ENCODE peak calls at places on chromosomes 12 and 14, in nine cellular contexts. U is A549, P is vagina, X is IMR-90, E is stomach, B is heart left ventricle, S is ovary, I is transverse colon, A is HCT116. G is an unnamed sample.

GRCh38 chr12:66803972-66804371 is 125.1 kb upstream of the GRIP1 start:
- DNase-seq in I (no peak), S (no peak), X (no peak), U (no peak), P (no peak), E (no peak), A (no peak), B (no peak), G (no peak)

GRCh38 chr12:92624236-92624635 is 78.6 kb upstream of the PLEKHG7 start:
- DNase-seq in U (peak), P (no peak), S (no peak), E (no peak), I (no peak), B (no peak), X (peak), A (no peak), G (no peak)

GRCh38 chr14:90642239-90642717 is 174.0 kb downstream of the TTC7B start:
- DNase-seq in S (no peak), I (no peak), E (no peak), B (no peak), X (peak), A (no peak), U (no peak), P (no peak), G (no peak)

GRCh38 chr12:31634620-31635019 is 24.9 kb upstream of the ETFBKMT start:
- DNase-seq in E (no peak), X (no peak), I (no peak), P (no peak), U (no peak), A (no peak), B (no peak), S (no peak), G (no peak)

GRCh38 chr12:92911339-92911738 is 17.8 kb downstream of the EEA1 start:
- DNase-seq in E (no peak), B (no peak), S (no peak), P (no peak), A (no peak), U (no peak), X (no peak), I (no peak), G (no peak)

GRCh38 chr14:57418999-57419398 is 28.6 kb downstream of the NAA30 start:
- DNase-seq in P (no peak), X (no peak), A (no peak), U (no peak), B (no peak), S (no peak), E (no peak), I (no peak), G (no peak)

GRCh38 chr14:104528496-104528895 is 51.1 kb upstream of the C14orf180 start:
- DNase-seq in S (no peak), B (peak), P (no peak), A (no peak), I (no peak), E (no peak), X (no peak), U (no peak), G (no peak)

GRCh38 chr14:34750670-34751069 is 36.3 kb upstream of the CFL2 start:
- DNase-seq in P (no peak), X (peak), E (no peak), A (no peak), I (no peak), S (no peak), U (no peak), B (no peak), G (no peak)

GRCh38 chr14:28571636-28572035 is 195.0 kb upstream of the FOXG1 start:
- DNase-seq in X (no peak), A (no peak), U (no peak), P (no peak), I (no peak), E (no peak), S (no peak), B (no peak), G (no peak)

GRCh38 chr12:51884676-51885229 is 3.1 kb upstream of the ANKRD33 start:
- DNase-seq in U (peak), P (no peak), S (no peak), B (no peak), I (no peak), X (peak), A (peak), E (no peak), G (peak)

GRCh38 chr12:104172564-104172935 is 34.5 kb upstream of the NFYB start:
- DNase-seq in U (no peak), A (no peak), P (no peak), S (no peak), B (no peak), X (no peak), E (no peak), I (no peak), G (no peak)

GRCh38 chr12:6942331-6942665 is 1.3 kb upstream of the RNU7-1 start:
- DNase-seq in B (no peak), P (no peak), U (no peak), I (no peak), X (no peak), A (no peak), S (peak), E (no peak), G (no peak)

GRCh38 chr12:6943719-6944380 is at the start of the genes C12orf57 and RNU7-1:
- DNase-seq in A (peak), P (no peak), U (peak), S (peak), E (peak), X (peak), B (peak), I (peak), G (peak)

GRCh38 chr12:6943387-6943718 is 263 bp upstream of the RNU7-1 start:
- DNase-seq in E (peak), U (peak), B (peak), S (peak), A (peak), I (peak), X (peak), P (no peak), G (no peak)

GRCh38 chr12:6941267-6941666 is 2.3 kb upstream of the RNU7-1 start:
- DNase-seq in S (peak), A (no peak), B (no peak), X (no peak), E (no peak), P (no peak), I (no peak), U (no peak), G (peak)

GRCh38 chr12:6941786-6942185 is 1.8 kb upstream of the RNU7-1 start:
- DNase-seq in X (no peak), E (no peak), B (no peak), P (no peak), I (no peak), U (no peak), S (peak), A (no peak), G (no peak)
- TF ChIP-seq POLR2A in X (no peak), E (no peak), B (no peak), P (no peak), I (no peak), U (no peak), S (no peak), A (no peak), G (no peak)

GRCh38 chr12:55937956-55938355 is 7.0 kb downstream of the DGKA start:
- DNase-seq in U (no peak), A (no peak), X (peak), S (no peak), I (no peak), B (no peak), P (no peak), E (no peak), G (no peak)
- H3K27ac ChIP-seq in U (no peak), A (no peak), X (no peak), S (no peak), I (no peak), B (no peak), P (no peak), E (no peak), G (no peak)

GRCh38 chr12:14769837-14770494 is 33.3 kb downstream of the WBP11 start:
- DNase-seq in X (peak), S (peak), A (peak), I (peak), E (peak), P (peak), U (peak), B (peak), G (peak)

GRCh38 chr12:14768823-14769405 is 34.4 kb downstream of the WBP11 start:
- DNase-seq in X (peak), P (no peak), B (no peak), E (peak), U (no peak), S (peak), A (no peak), I (peak), G (no peak)

GRCh38 chr12:14771651-14772137 is 31.6 kb downstream of the WBP11 start:
- DNase-seq in S (no peak), X (no peak), E (no peak), B (no peak), A (no peak), I (no peak), U (no peak), P (no peak), G (no peak)

GRCh38 chr12:14769462-14769836 is 33.8 kb downstream of the WBP11 start:
- DNase-seq in B (peak), U (peak), S (peak), I (peak), P (peak), X (peak), E (peak), A (no peak), G (peak)

GRCh38 chr12:14770495-14771313 is 32.6 kb downstream of the WBP11 start:
- DNase-seq in U (peak), B (peak), S (peak), P (peak), A (peak), I (peak), X (peak), E (peak), G (peak)
- TF ChIP-seq POLR2A in U (peak), B (no peak), S (peak), P (peak), A (peak), I (peak), X (peak), E (peak), G (peak)

DNA sequence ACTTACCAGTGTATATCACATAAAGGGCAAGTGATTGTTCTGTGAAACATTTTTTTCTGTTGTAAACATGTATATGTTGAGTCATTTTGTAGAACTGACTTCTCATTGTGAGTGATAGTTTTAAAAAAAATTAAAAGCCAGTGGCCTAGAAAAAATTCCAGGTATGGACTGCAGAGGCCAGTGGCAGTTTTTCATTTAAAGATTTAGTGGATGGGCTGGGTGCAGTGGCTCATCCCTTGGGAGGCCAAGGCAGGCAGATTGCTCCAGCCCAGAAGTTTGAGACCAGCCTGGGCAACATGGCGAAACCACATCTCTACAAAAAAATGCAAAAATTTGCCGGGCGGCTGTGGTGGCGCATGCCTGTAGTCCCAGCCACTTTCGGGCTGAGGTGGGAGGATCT is 84.7 kb upstream of the MDM1 start:
- DNase-seq in X (peak), P (no peak), E (no peak), B (no peak), I (no peak), U (no peak), S (no peak), A (no peak), G (no peak)
- H3K27ac ChIP-seq in X (no peak), P (no peak), E (no peak), B (no peak), I (no peak), U (no peak), S (no peak), A (no peak), G (no peak)

GRCh38 chr12:64582862-64583261 is 27.4 kb upstream of the RASSF3 start:
- DNase-seq in A (no peak), I (no peak), S (no peak), B (no peak), U (no peak), E (no peak), X (no peak), P (no peak), G (no peak)
- TF ChIP-seq POLR2A in A (no peak), I (no peak), S (no peak), B (no peak), U (no peak), E (no peak), X (no peak), P (no peak), G (no peak)

GRCh38 chr14:99190696-99191662 is 81.0 kb downstream of the BCL11B start:
- DNase-seq in A (no peak), B (no peak), I (no peak), U (no peak), S (no peak), X (no peak), E (no peak), P (no peak), G (no peak)

GRCh38 chr14:99186956-99187690 is 84.9 kb downstream of the BCL11B start:
- DNase-seq in P (no peak), I (no peak), A (no peak), U (no peak), B (no peak), E (no peak), X (no peak), S (no peak), G (no peak)

GRCh38 chr14:99187858-99188257 is 84.1 kb downstream of the BCL11B start:
- DNase-seq in B (no peak), P (no peak), E (no peak), I (no peak), U (no peak), S (no peak), A (no peak), X (no peak), G (no peak)

GRCh38 chr14:99189201-99189801 is 82.7 kb downstream of the BCL11B start:
- DNase-seq in U (no peak), X (no peak), A (no peak), B (no peak), E (no peak), I (no peak), P (no peak), S (no peak), G (no peak)

DNA sequence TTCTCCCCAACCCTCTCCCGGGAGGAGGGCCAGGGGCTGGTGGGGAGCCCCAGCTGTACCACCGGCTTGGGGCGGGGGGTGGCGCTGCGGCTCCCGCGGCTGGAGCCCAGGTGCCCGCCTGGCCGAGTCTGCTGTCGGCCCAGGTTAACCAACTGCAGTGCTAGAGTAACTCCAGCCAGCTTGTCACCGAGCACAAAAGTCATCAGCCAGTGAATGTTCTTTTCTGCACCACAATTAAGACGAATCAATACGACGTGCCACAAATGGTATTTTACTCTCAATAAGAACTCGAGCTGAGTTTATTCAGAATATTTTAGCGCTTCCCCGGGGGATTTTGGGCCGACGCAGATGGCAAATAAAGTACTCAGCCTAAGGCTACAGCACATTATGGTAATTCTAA is 83.3 kb downstream of the BCL11B start:
- DNase-seq in B (no peak), A (no peak), E (no peak), S (no peak), U (no peak), P (no peak), X (no peak), I (no peak), G (no peak)
- H3K27ac ChIP-seq in B (no peak), A (no peak), E (no peak), S (no peak), U (no peak), P (no peak), X (no peak), I (no peak), G (no peak)

DNA sequence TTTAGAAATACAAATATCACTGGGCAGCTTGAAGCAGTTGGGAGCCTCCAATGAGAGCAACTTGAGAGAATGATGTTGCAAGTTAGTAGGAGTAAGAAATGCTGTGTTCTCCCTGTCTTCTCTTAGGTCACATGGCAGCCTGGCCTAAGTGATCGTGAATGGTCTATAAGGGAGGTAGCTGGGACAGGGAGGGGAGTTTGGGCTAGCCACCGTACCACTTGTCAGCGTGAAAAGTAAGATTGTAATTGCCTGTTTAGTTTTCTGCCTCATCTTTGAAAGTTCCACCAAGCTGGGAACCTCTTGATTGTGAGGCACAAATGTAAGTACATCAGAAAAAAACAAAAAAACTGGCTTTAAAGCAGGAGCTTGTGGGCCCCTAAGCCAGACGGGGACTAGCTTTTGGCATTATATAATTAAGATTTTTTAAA is 36.4 kb downstream of the MDM2 start:
- DNase-seq in B (no peak), U (no peak), I (no peak), P (no peak), E (no peak), X (no peak), A (no peak), S (no peak), G (no peak)
- TF ChIP-seq POLR2A in B (no peak), U (no peak), I (no peak), P (no peak), E (no peak), X (no peak), A (no peak), S (no peak), G (no peak)

GRCh38 chr12:128843538-128843937 is 9.7 kb upstream of the GLT1D1 start:
- DNase-seq in U (no peak), B (no peak), I (no peak), P (no peak), E (no peak), X (no peak), A (no peak), S (no peak), G (no peak)

GRCh38 chr12:128848371-128848770 is 4.9 kb upstream of the GLT1D1 start:
- DNase-seq in I (no peak), B (no peak), S (no peak), U (no peak), P (no peak), X (no peak), A (no peak), E (no peak), G (no peak)

GRCh38 chr12:128844031-128844635 is 9.1 kb upstream of the GLT1D1 start:
- DNase-seq in A (no peak), X (no peak), U (no peak), P (no peak), B (no peak), S (no peak), E (no peak), I (no peak), G (no peak)

GRCh38 chr12:128840862-128841468 is 12.3 kb upstream of the GLT1D1 start:
- DNase-seq in X (no peak), P (no peak), E (no peak), U (no peak), S (no peak), I (no peak), B (no peak), A (no peak), G (no peak)

GRCh38 chr12:128842579-128842978 is 10.7 kb upstream of the GLT1D1 start:
- DNase-seq in P (no peak), B (no peak), U (no peak), I (no peak), A (no peak), E (no peak), S (no peak), X (no peak), G (no peak)
- H3K27ac ChIP-seq in P (no peak), B (no peak), U (no peak), I (no peak), A (no peak), E (no peak), S (no peak), X (no peak), G (no peak)